ENCODE peak calls at places on chromosomes 4 and X, in four cellular contexts. Y, Z, I and F are unnamed samples.

GRCh38 chr4:130336585-130337217 is 1240.7 kb downstream of the C4orf33 start:
- DNase-seq in Y (peak), Z (no peak), I (peak), F (peak)

GRCh38 chr4:168908093-168908492 is 102.0 kb downstream of the CBR4 start:
- DNase-seq in Z (peak), I (no peak), Y (no peak), F (no peak)

GRCh38 chr4:84579410-84579791 is 3.5 kb upstream of the CDS1 start:
- DNase-seq in I (peak), Y (no peak), Z (no peak), F (no peak)

GRCh38 chrX:85698921-85699320 is 319.5 kb upstream of the POF1B start:
- DNase-seq in I (peak), Z (no peak), Y (no peak), F (no peak)

GRCh38 chr4:69830529-69831269 is 29.2 kb downstream of the SULT1E1 start:
- DNase-seq in Y (peak), I (no peak), Z (peak), F (no peak)

GRCh38 chr4:26860922-26861433 is 337 bp downstream of the STIM2 start:
- DNase-seq in I (peak), Y (peak), Z (peak), F (peak)

GRCh38 chr4:4386736-4387392 is at the start of gene NSG1:
- DNase-seq in Y (peak), I (peak), Z (no peak), F (peak)

GRCh38 chrX:15336023-15336413 is 695 bp upstream of the PIGA start:
- DNase-seq in Y (peak), I (peak), Z (peak), F (peak)

GRCh38 chrX:72020788-72021187 is 110.1 kb downstream of the NHSL2 start:
- DNase-seq in Z (no peak), I (no peak), Y (no peak), F (no peak)
- TF ChIP-seq EZH2phosphoT487 in Z (no peak), I (no peak), Y (no peak), F (no peak)

DNA sequence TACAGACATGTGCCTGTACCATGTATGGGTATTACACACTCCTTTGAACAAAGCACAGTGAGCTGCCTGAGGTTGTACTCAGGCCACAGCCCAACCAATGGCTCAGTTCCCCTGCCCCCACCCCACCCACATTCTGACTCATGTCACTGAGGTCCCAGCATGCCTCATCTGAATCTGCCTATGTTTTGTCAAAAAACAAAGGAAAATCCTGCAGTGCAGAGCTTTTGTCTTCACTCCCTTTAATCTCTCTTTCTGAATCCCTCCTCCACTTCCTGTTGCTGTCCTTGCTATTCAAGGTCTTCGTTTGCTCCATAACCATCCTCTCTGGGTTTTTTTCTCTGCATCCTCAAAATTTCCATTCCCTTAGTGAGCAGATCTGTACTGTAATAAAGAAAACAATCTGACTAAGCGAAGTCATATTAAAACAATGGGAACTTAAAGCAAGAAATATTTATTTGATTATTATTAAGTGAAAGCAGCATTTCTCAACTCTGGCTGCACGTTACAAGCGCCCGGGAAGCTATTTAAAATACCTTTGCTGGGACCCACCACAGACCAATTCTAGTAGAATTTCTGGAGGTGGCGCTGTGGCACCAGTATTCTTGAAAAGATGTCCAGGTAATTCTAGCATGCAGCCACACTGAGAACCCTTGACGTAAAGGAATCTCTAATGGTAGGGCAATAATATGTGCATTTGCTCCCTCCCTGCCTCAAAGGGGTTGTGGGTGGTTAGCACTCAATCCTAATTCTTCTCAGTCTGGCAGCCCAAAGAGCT is 8.8 kb downstream of the GUCY2F start:
- DNase-seq in Z (peak), I (peak), Y (peak), F (peak)
- TF ChIP-seq EZH2phosphoT487 in Z (no peak), I (no peak), Y (no peak), F (no peak)

DNA sequence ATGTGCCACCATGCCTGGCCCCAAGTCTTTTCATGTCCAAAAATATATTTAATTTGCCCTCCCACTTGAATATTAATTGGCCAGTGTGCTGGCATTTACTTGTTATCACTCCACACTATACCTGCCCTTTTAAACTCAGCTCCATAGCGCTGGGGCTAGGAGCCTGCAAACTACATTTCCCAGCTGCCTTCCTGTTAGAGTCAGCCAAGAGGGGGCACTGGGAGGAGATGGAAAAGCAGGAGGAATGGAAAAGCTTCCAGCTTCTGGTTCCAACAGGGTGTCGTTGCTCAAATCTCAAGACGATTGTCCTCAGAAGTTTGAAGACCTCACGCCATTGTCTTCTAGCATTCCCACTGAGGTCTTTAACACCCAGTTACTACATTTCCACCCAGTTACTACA is 315.5 kb downstream of the BCOR start:
- DNase-seq in Y (no peak), I (peak), Z (no peak), F (no peak)
- TF ChIP-seq EZH2phosphoT487 in Y (no peak), I (no peak), Z (no peak), F (no peak)

GRCh38 chr4:173821031-173821430 is 291.0 kb upstream of the HAND2 start:
- DNase-seq in I (no peak), Y (no peak), Z (no peak), F (no peak)

GRCh38 chr4:173827707-173828106 is 297.7 kb upstream of the HAND2 start:
- DNase-seq in Z (no peak), I (peak), Y (no peak), F (no peak)

DNA sequence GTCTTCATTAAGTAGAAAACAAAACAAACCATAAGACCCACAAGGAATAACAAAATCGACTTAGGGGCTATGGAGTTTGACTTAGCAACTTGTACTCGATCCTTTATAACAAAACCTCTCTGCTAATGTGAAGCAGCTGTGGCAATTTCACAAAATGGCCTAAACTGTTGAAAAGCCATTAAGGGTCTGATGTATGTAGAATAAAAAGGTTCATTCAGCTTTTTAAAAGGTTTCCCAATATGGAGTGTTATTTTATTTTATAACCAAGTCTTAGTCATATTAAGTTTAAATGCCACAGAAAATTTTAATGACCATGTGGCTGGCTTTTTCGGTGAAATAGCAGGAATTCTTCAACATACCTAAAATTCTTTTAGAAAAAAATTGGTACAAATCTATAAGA is 291.8 kb upstream of the HAND2 start:
- DNase-seq in Z (no peak), I (no peak), Y (no peak), F (no peak)
- TF ChIP-seq EZH2phosphoT487 in Z (no peak), I (no peak), Y (no peak), F (no peak)

DNA sequence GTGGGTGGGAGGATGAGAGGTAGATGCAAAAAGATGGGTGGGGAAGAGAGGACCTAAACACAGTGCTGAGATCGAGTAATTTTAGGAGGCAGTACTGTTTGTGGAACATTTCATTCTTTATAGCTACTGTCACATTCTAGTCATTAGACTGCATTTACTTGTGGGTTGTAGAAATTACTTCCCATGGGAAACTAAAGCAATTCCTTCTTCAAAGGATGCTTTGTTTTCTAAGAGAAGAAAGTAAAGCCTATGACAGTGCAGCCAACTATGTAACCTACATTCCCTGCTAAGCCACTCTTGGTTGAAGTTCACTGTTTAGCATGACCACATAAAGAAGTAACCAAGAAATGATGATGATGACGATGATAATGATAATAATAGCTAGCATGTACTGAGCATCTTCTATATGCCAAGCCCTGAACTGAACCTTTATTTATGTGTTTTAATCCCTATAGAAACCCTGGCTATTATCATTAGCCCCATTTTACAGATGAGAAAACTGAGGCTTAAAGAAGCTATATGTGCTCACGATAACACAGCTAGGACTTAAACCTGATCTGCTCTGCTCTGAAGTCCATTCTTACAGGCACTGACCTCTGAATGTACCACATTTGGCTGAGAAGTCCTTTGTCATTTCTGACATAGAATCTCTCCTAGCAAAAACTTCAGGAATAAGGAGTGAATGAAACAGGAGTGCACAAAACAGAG is 114.5 kb upstream of the KIT start:
- DNase-seq in Y (no peak), I (no peak), Z (peak), F (no peak)
- TF ChIP-seq EZH2phosphoT487 in Y (no peak), I (no peak), Z (no peak), F (no peak)

DNA sequence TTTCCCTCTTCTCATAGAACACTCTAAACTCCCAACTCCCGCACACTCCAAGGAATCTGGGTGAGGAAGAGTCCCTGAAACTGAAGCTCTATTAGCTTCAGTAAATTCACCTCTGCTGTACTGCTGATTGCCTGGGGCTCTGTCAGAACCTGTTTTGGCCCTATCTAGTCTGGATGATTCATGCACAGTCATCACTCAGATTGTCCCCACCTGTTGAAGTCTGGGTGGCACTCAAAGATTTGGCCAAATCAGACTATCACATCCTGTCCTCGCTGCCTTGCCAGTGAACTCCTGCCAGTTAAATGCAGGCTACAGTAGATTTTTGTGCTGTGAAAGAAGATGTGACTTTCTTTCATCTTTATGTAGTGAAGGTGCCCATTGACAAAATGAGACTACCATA is 63.5 kb upstream of the EMCN start:
- DNase-seq in Y (no peak), I (no peak), Z (peak), F (no peak)
- TF ChIP-seq EZH2phosphoT487 in Y (no peak), I (no peak), Z (no peak), F (no peak)